ENCODE peak calls at places on chromosomes 13 and 19, in four cellular contexts. One of them, this sample, is unnamed.

GRCh38 chr13:63636231-63636993 is 2220.8 kb upstream of the PCDH20 start:
- DNase-seq in IMR-90: no peak
- DNase-seq in H1: no peak
- DNase-seq in H9: no peak
- DNase-seq in this sample: peak

GRCh38 chr13:29935309-29935981 is 85.0 kb upstream of the UBL3 start:
- DNase-seq in H1: no peak
- DNase-seq in H9: no peak
- DNase-seq in IMR-90: no peak
- DNase-seq in this sample: no peak

GRCh38 chr13:114225610-114226009 is 9.1 kb upstream of the CDC16 start:
- DNase-seq in H1: no peak
- DNase-seq in H9: no peak
- DNase-seq in IMR-90: no peak
- DNase-seq in this sample: no peak

GRCh38 chr19:37925212-37925611 is 18.2 kb downstream of the SIPA1L3 start:
- DNase-seq in IMR-90: no peak
- DNase-seq in H9: no peak
- DNase-seq in H1: no peak
- DNase-seq in this sample: no peak

GRCh38 chr13:38366954-38367645 is 17.4 kb downstream of the UFM1 start:
- DNase-seq in IMR-90: peak
- DNase-seq in H9: no peak
- DNase-seq in H1: no peak
- DNase-seq in this sample: no peak

GRCh38 chr13:97781891-97782305 is 171.6 kb upstream of the IPO5 start:
- DNase-seq in H1: no peak
- DNase-seq in IMR-90: no peak
- DNase-seq in H9: no peak
- DNase-seq in this sample: no peak

GRCh38 chr19:5329141-5329540 is 11.5 kb downstream of the PTPRS start:
- DNase-seq in IMR-90: no peak
- DNase-seq in H1: no peak
- DNase-seq in H9: no peak
- DNase-seq in this sample: no peak

GRCh38 chr13:21917046-21918010 is 246.5 kb downstream of the FGF9 start:
- DNase-seq in IMR-90: peak
- DNase-seq in H9: no peak
- DNase-seq in H1: no peak
- DNase-seq in this sample: no peak

GRCh38 chr19:45994456-45994988 is 745 bp upstream of the CCDC61 start:
- DNase-seq in IMR-90: no peak
- DNase-seq in H9: no peak
- DNase-seq in H1: no peak
- DNase-seq in this sample: no peak

GRCh38 chr19:29542776-29543175 is 17.0 kb downstream of the VSTM2B start:
- DNase-seq in H9: peak
- DNase-seq in IMR-90: no peak
- DNase-seq in H1: no peak
- DNase-seq in this sample: no peak

GRCh38 chr13:96034662-96035061 is 18.5 kb downstream of the UGGT2 start:
- DNase-seq in IMR-90: no peak
- DNase-seq in H1: no peak
- DNase-seq in H9: no peak
- DNase-seq in this sample: no peak

GRCh38 chr13:44212633-44213387 is 160.8 kb upstream of the SERP2 start:
- DNase-seq in H9: no peak
- DNase-seq in H1: no peak
- DNase-seq in IMR-90: peak
- DNase-seq in this sample: peak

GRCh38 chr13:94708031-94708571 is 4.2 kb downstream of the SOX21 start:
- DNase-seq in IMR-90: no peak
- DNase-seq in H1: no peak
- DNase-seq in H9: peak
- DNase-seq in this sample: peak

GRCh38 chr19:19531951-19532805 is 3.5 kb downstream of the YJEFN3 start:
- DNase-seq in H9: peak
- DNase-seq in H1: no peak
- DNase-seq in IMR-90: peak
- DNase-seq in this sample: peak

GRCh38 chr13:46492946-46493345 is 60.0 kb upstream of the LRCH1 start:
- DNase-seq in H1: no peak
- DNase-seq in H9: no peak
- DNase-seq in IMR-90: peak
- DNase-seq in this sample: peak

GRCh38 chr19:10852098-10852800 is 4.0 kb downstream of the C19orf38 start:
- DNase-seq in H9: no peak
- DNase-seq in IMR-90: peak
- DNase-seq in H1: no peak
- DNase-seq in this sample: peak

GRCh38 chr13:102838273-102838672 is 7.6 kb upstream of the ERCC5 start:
- DNase-seq in H9: no peak
- DNase-seq in IMR-90: peak
- DNase-seq in H1: no peak
- DNase-seq in this sample: no peak

GRCh38 chr13:33348366-33348765 is 62.8 kb upstream of the STARD13 start:
- DNase-seq in IMR-90: peak
- DNase-seq in H9: no peak
- DNase-seq in H1: no peak
- DNase-seq in this sample: no peak

GRCh38 chr13:42804244-42804868 is 23.0 kb downstream of the FAM216B start:
- DNase-seq in H1: no peak
- DNase-seq in IMR-90: no peak
- DNase-seq in H9: no peak
- DNase-seq in this sample: no peak

GRCh38 chr19:49058592-49058991 is 1.0 kb upstream of the CGB7 start:
- DNase-seq in IMR-90: peak
- DNase-seq in H9: peak
- DNase-seq in H1: no peak
- DNase-seq in this sample: peak

GRCh38 chr13:19927117-19927734 is 31.3 kb upstream of the ZMYM2 start:
- DNase-seq in H1: no peak
- DNase-seq in IMR-90: peak
- DNase-seq in H9: no peak
- DNase-seq in this sample: peak

GRCh38 chr13:28735481-28736029 is 16.8 kb upstream of the SLC46A3 start:
- DNase-seq in H1: no peak
- DNase-seq in IMR-90: no peak
- DNase-seq in H9: no peak
- DNase-seq in this sample: peak

GRCh38 chr13:80975903-80976302 is 635.0 kb upstream of the SPRY2 start:
- DNase-seq in IMR-90: no peak
- DNase-seq in H1: no peak
- DNase-seq in H9: no peak
- DNase-seq in this sample: no peak

GRCh38 chr19:3120611-3121231 is 15.1 kb upstream of the GNA15 start:
- DNase-seq in H9: no peak
- DNase-seq in IMR-90: no peak
- DNase-seq in H1: no peak
- DNase-seq in this sample: no peak

GRCh38 chr13:90302113-90302512 is 1045.4 kb upstream of the MIR17HG start:
- DNase-seq in H1: no peak
- DNase-seq in IMR-90: peak
- DNase-seq in H9: no peak
- DNase-seq in this sample: no peak

GRCh38 chr13:53343345-53343744 is 314.7 kb downstream of the OLFM4 start:
- DNase-seq in IMR-90: no peak
- DNase-seq in H9: peak
- DNase-seq in H1: peak
- DNase-seq in this sample: peak

GRCh38 chr19:45283443-45284033 is 32.5 kb downstream of the MARK4 start:
- DNase-seq in IMR-90: no peak
- DNase-seq in H1: no peak
- DNase-seq in H9: no peak
- DNase-seq in this sample: no peak

GRCh38 chr19:3687774-3688706 is 12.2 kb downstream of the PIP5K1C start:
- DNase-seq in H1: no peak
- DNase-seq in H9: peak
- DNase-seq in IMR-90: no peak
- DNase-seq in this sample: peak

GRCh38 chr19:1230585-1231489 is 7.0 kb downstream of the CBARP start:
- DNase-seq in H1: no peak
- DNase-seq in H9: no peak
- DNase-seq in IMR-90: no peak
- DNase-seq in this sample: peak
- H4K5ac ChIP-seq in H1: no peak
- H4K5ac ChIP-seq in H9: no peak
- H4K5ac ChIP-seq in IMR-90: no peak
- H4K5ac ChIP-seq in this sample: no peak

DNA sequence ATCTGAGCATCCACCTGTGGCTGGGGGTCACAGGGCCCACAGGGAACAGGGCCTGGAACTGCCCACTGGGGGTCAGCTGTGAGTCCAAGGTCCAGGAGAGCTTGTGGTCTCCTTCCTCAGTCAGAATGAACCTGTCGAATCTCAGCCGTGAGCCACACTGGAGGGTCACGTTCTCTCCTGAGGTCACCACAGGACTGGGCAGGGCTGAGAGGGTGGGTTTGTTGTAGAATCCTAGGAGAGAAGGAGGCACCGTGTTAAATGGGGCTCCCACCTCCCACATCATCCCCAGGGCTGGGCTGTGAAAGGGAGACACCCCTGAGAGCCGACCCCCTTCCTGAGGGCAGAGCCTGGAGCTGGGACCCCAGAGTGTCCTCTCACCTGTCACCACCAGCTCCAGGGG is 1.5 kb downstream of the LILRA5 start:
- DNase-seq in H1: no peak
- DNase-seq in H9: no peak
- DNase-seq in IMR-90: no peak
- DNase-seq in this sample: no peak
- H3K56ac ChIP-seq in H1: no peak
- H3K56ac ChIP-seq in H9: no peak
- H3K56ac ChIP-seq in IMR-90: no peak
- H3K56ac ChIP-seq in this sample: no peak

DNA sequence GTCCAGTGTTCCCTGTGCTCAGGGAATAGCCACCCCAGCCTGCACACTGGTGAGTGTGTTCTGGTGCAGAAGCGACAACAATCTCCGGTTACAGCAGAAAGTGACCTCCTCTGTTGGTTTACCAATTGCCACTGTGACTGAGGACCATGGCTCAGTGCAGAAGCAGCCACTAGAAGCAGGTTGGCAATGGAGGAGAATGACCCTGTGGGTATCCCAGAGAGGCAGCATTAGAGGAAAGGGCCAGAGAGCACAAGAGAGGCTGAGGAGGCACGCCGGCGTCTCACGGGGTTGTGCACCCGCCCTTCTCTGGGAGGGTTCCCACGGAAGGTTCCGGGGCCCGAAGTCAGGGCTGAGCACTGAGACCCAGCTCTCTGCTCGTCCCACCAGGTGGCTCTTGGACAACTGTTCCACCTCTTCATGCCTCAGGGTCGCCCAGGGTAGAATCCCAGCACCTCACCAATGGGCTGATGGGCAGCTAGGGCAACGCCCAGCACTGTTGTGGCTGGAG is 14.0 kb downstream of the PROZ start:
- DNase-seq in IMR-90: no peak
- DNase-seq in H9: no peak
- DNase-seq in H1: no peak
- DNase-seq in this sample: no peak
- H4K5ac ChIP-seq in IMR-90: no peak
- H4K5ac ChIP-seq in H9: no peak
- H4K5ac ChIP-seq in H1: no peak
- H4K5ac ChIP-seq in this sample: no peak

GRCh38 chr13:75316427-75316826 is 165.5 kb downstream of the TBC1D4 start:
- DNase-seq in IMR-90: peak
- DNase-seq in H1: no peak
- DNase-seq in H9: no peak
- DNase-seq in this sample: no peak

GRCh38 chr13:75321084-75321483 is 160.9 kb downstream of the TBC1D4 start:
- DNase-seq in IMR-90: no peak
- DNase-seq in H9: no peak
- DNase-seq in H1: no peak
- DNase-seq in this sample: no peak

GRCh38 chr13:75319244-75319643 is 162.7 kb downstream of the TBC1D4 start:
- DNase-seq in H1: no peak
- DNase-seq in IMR-90: peak
- DNase-seq in H9: no peak
- DNase-seq in this sample: no peak

GRCh38 chr13:75312884-75313520 is 169.0 kb downstream of the TBC1D4 start:
- DNase-seq in H9: no peak
- DNase-seq in H1: no peak
- DNase-seq in IMR-90: no peak
- DNase-seq in this sample: no peak

DNA sequence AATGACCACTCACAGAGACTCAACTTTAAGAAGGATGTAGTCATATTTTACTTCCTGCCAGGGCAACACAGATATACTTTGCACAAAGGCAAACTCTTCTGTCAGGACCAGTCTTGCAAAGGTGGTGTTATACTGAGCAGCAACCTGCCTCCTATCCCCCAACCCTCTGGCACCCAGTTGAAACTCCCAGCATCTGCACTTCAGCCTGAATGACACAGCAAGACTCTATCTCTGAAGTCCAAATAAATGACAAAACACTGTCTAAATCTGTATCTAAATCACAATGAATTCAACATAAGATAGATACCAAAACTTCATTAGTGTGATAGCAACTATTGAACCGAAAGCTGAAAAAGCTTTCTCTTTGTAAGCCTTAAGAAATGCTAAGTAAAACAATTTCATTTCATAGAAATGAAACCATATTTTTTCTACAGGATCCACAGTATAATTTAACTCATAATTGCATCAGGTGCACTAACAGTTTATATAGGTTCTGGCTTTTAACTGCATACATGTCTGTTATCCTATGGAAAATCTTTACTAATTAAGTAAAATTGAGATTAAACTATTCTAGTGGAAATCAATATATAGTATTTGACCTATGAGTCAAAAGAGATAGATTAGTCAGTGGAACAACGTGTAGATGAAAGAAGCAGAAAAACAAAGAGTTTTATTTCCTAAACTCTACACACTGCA is 163.7 kb downstream of the TBC1D4 start:
- DNase-seq in H9: no peak
- DNase-seq in H1: no peak
- DNase-seq in IMR-90: no peak
- DNase-seq in this sample: no peak
- H3K56ac ChIP-seq in H9: no peak
- H3K56ac ChIP-seq in H1: no peak
- H3K56ac ChIP-seq in IMR-90: no peak
- H3K56ac ChIP-seq in this sample: no peak

GRCh38 chr13:67557642-67558241 is 327.6 kb upstream of the PCDH9 start:
- DNase-seq in H1: no peak
- DNase-seq in IMR-90: no peak
- DNase-seq in H9: no peak
- DNase-seq in this sample: peak
- H4K5ac ChIP-seq in H1: no peak
- H4K5ac ChIP-seq in IMR-90: no peak
- H4K5ac ChIP-seq in H9: no peak
- H4K5ac ChIP-seq in this sample: no peak

DNA sequence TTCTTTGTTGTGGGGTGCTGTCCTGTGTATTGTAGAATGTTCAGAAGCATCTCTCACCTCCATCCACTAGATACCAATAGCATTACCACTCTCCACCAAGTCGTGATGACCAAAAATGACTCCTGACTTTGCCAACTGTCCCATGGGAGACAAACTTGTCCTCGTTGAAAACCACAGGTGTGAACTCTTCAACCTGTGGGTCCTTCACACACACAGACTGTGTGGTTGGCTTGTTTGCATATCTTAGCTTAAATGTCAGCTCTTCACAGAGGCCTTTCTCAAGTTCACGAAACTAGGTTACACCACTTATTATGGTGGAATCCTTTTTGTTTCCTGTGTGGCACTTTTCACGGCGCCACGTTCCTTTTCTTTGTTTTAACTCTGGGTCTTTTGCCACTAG is 6.8 kb downstream of the GPC5 start:
- DNase-seq in H1: no peak
- DNase-seq in IMR-90: no peak
- DNase-seq in H9: no peak
- DNase-seq in this sample: no peak
- H3K56ac ChIP-seq in H1: no peak
- H3K56ac ChIP-seq in IMR-90: no peak
- H3K56ac ChIP-seq in H9: no peak
- H3K56ac ChIP-seq in this sample: no peak

This sample was measured in mesendoderm.